ENCODE peak calls at places on chromosomes 4 and X, in six cellular contexts. V, C, E, N, Y and I are unnamed samples.

GRCh38 chrX:23726196-23726595 is 16.9 kb downstream of the ACOT9 start:
- DNase-seq in E (no peak), C (no peak), Y (no peak), V (no peak), N (no peak), I (no peak)

GRCh38 chrX:15947648-15948317 is 93.2 kb upstream of the AP1S2 start:
- DNase-seq in N (no peak), Y (no peak), V (no peak), C (peak), E (no peak), I (no peak)

GRCh38 chrX:133527415-133527814 is 112.1 kb upstream of the GPC4 start:
- DNase-seq in V (no peak), E (no peak), C (no peak), N (no peak), Y (no peak), I (no peak)

GRCh38 chr4:108100827-108101226 is 67.9 kb downstream of the LEF1 start:
- DNase-seq in N (no peak), C (no peak), Y (no peak), V (no peak), E (no peak), I (no peak)

GRCh38 chr4:184357164-184357563 is 117.2 kb downstream of the IRF2 start:
- DNase-seq in N (no peak), V (no peak), C (no peak), Y (no peak), E (no peak), I (no peak)

GRCh38 chr4:16952462-16952871 is 54.0 kb upstream of the LDB2 start:
- DNase-seq in C (no peak), N (no peak), E (no peak), Y (no peak), V (no peak), I (no peak)

GRCh38 chr4:75940692-75941253 is at the start of gene NAAA:
- DNase-seq in E (peak), N (peak), Y (peak), C (no peak), V (peak), I (no peak)

GRCh38 chr4:65825121-65825520 is 154.8 kb upstream of the EPHA5 start:
- DNase-seq in Y (no peak), C (no peak), V (no peak), N (no peak), E (no peak), I (no peak)

GRCh38 chr4:173590697-173591096 is 60.7 kb upstream of the HAND2 start:
- DNase-seq in C (no peak), Y (no peak), N (no peak), E (peak), V (no peak), I (no peak)

GRCh38 chrX:74104356-74105065 is 199.5 kb upstream of the ZCCHC13 start:
- DNase-seq in C (peak), N (no peak), E (no peak), V (no peak), Y (no peak), I (no peak)

GRCh38 chr4:173507471-173508385 is 22.3 kb downstream of the HAND2 start:
- DNase-seq in E (no peak), C (no peak), N (no peak), V (no peak), Y (no peak), I (no peak)

GRCh38 chrX:149720021-149720689 is 8.3 kb downstream of the MAGEA11 start:
- DNase-seq in N (no peak), V (no peak), Y (no peak), C (no peak), E (no peak), I (no peak)

GRCh38 chr4:48602222-48602621 is 112.2 kb downstream of the ZAR1 start:
- DNase-seq in N (no peak), E (no peak), V (no peak), Y (no peak), C (no peak), I (no peak)

GRCh38 chr4:374298-375160 is 36.9 kb downstream of the ZNF141 start:
- DNase-seq in C (no peak), Y (no peak), N (no peak), E (no peak), V (no peak), I (no peak)
- H3K4me3 ChIP-seq in C (no peak), Y (no peak), N (no peak), E (no peak), V (no peak), I (no peak)

GRCh38 chr4:161894014-161894413 is 269.8 kb downstream of the FSTL5 start:
- DNase-seq in V (no peak), E (no peak), C (no peak), Y (no peak), N (no peak), I (no peak)
- H3K4me3 ChIP-seq in V (no peak), E (no peak), C (no peak), Y (no peak), N (no peak), I (no peak)

GRCh38 chr4:72218953-72219352 is 187.2 kb downstream of the NPFFR2 start:
- DNase-seq in C (no peak), Y (no peak), N (no peak), E (no peak), V (no peak), I (no peak)

GRCh38 chr4:72216539-72217277 is 184.9 kb downstream of the NPFFR2 start:
- DNase-seq in E (no peak), C (no peak), Y (no peak), V (no peak), N (no peak), I (no peak)

GRCh38 chr4:72209600-72209999 is 177.8 kb downstream of the NPFFR2 start:
- DNase-seq in Y (no peak), V (no peak), N (no peak), C (no peak), E (no peak), I (no peak)

DNA sequence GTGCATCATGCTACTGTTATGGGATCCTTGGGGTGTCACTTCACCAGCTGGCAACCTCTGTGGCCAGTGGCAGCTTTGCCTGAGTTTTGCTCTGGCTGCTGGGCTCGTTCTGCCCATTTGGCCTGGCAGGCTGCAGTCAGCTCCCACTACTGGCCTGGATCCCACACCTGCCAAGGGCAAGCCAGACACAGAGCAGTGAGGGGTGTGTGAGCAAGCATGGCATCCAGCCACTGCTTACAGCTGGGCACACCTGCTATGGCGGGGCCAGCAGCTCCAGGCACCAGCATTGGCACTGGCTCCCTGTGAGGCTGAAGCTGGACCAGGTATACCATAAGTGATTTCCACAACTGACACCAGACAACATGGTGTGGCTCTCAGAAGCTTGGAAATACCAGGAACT is 183.4 kb downstream of the NPFFR2 start:
- DNase-seq in N (no peak), E (no peak), C (no peak), V (no peak), Y (no peak), I (no peak)
- H3K4me3 ChIP-seq in N (no peak), E (no peak), C (no peak), V (no peak), Y (no peak), I (no peak)

DNA sequence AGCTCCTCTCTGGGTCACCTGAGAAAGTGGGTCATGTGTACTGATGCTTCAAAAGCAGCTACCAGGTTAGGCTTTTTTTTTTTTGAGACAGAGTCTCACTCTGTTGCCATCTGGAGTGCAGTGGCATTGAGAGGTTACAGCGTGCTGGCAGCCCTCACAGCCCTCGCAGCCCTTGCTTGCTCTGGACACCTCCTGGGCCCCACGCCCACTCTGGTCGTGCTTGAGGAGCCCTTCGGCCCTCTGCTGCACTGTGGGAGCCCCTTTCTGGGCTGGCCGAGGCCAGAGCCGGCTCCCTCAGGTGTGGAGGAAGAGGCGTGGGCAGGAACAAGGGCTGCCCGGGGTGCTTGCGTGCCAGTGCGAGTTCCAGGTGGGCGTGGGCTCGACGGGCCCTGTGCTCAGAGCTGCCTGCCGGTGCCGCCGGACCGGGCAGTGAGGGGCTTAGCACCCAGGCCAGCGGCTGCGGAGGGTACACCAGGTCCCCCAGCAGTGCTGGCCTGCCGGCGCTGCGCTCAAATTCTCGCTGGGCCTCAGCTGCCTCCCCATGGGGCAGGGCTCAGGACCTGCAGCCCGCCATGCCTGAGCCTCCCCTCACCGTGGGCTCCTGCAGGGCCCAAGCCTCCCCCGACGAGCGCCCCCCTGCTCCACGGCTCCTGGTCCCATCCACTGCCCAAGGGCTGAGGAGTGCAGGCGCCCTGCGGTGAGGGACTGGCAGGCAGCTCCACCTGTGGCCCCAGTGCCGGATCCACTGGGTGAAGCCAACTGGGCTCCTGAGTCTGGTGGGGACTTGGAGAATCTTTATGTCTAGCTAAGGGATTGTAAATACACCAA is 49.3 kb upstream of the IL21 start:
- DNase-seq in C (no peak), Y (no peak), V (no peak), E (no peak), N (no peak), I (no peak)
- H3K4me3 ChIP-seq in C (no peak), Y (no peak), V (no peak), E (no peak), N (no peak), I (no peak)

DNA sequence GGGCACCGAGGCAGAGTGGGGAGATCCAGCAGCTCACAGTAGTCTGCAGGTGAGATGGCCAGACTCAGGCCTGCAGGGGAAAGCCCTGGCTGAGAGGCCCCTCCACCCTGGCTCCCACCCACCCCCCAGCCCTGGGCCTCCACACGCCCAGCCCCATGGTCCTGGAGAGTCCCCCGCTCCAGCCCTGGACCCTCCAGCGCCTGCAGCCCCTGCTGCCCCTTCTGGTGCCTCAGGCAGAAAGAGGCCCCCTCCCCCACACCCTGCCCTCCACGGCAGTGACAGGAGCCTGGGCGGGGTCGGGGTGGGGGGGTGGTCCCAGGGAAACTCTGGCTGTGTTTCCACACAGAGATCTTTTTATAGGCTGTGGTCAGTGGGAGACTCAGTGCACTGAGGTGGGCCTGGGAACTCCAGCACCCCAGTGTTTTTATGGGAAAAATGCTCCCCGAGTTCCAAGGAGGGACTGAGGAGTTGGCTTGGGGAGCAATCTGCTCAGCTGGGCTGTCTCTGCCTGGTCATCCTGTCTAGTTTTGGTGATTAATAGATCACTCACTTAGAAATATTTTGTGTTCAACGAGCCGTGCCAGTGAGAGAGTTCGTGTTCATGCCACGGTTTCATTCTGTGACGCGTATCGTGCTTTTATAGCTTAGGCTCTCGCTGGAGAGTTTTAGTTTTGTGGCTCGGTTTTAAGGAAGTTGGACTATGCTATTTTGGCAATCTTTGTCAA is 53.1 kb upstream of the HGFAC start:
- DNase-seq in V (no peak), N (no peak), Y (no peak), E (no peak), C (peak), I (peak)
- H3K4me3 ChIP-seq in V (peak), N (peak), Y (no peak), E (peak), C (peak), I (peak)

GRCh38 chrX:21658152-21658737 is at the start of gene KLHL34:
- DNase-seq in Y (no peak), V (no peak), N (no peak), E (peak), C (no peak), I (no peak)
- H3K4me3 ChIP-seq in Y (peak), V (no peak), N (peak), E (peak), C (no peak), I (no peak)

GRCh38 chr4:42397256-42397634 is at the start of gene SHISA3:
- DNase-seq in E (no peak), C (no peak), Y (no peak), N (no peak), V (no peak), I (no peak)
- H3K4me3 ChIP-seq in E (peak), C (no peak), Y (peak), N (peak), V (peak), I (peak)

GRCh38 chr4:181959121-181959520 is 284.1 kb upstream of the TENM3 start:
- DNase-seq in C (no peak), N (no peak), V (no peak), E (no peak), Y (no peak), I (no peak)
- H3K4me3 ChIP-seq in C (no peak), N (no peak), V (no peak), E (no peak), Y (no peak), I (no peak)

GRCh38 chrX:48021026-48021900 is 14.5 kb downstream of the SPACA5 start:
- DNase-seq in N (peak), Y (peak), C (peak), E (peak), V (peak), I (peak)
- H3K4me3 ChIP-seq in N (peak), Y (peak), C (peak), E (peak), V (peak), I (peak)